ENCODE peak calls at places on chromosomes 5 and 9, in seven cellular contexts. K is stimulated activated CD4-positive, alpha-beta T cell treated with anti-CD3 and anti-CD28 coated beads, Interleukin-4, amount 100 ng/mL, for 4 hours; U is T follicular helper cell; O is mesenteric fat pad; I is NAMALWA; E is anterior cingulate cortex; F is activated naive CD4-positive, alpha-beta T cell treated with anti-CD3 and anti-CD28 coated beads for 36 hours. V is an unnamed sample.

GRCh38 chr5:53942724-53943123 is 367.6 kb downstream of the ARL15 start:
- DNase-seq in K (no peak), U (no peak), O (no peak), I (no peak), E (no peak), F (no peak), V (no peak)

GRCh38 chr5:13359326-13359725 is 585.2 kb downstream of the DNAH5 start:
- DNase-seq in K (no peak), U (no peak), O (no peak), I (no peak), E (no peak), F (no peak), V (no peak)

GRCh38 chr9:97525451-97525850 is 24.0 kb downstream of the TMOD1 start:
- DNase-seq in K (no peak), U (no peak), O (no peak), I (no peak), E (no peak), F (no peak), V (peak)

GRCh38 chr5:61414806-61415205 is 82.7 kb downstream of the ZSWIM6 start:
- DNase-seq in K (no peak), U (no peak), O (no peak), I (no peak), E (no peak), F (no peak), V (no peak)

GRCh38 chr5:133611357-133612020 is 852 bp downstream of the FSTL4 start:
- DNase-seq in K (no peak), U (no peak), O (no peak), I (no peak), E (no peak), F (no peak), V (no peak)

GRCh38 chr5:102341918-102342317 is 45.8 kb upstream of the SLCO4C1 start:
- DNase-seq in K (no peak), U (no peak), O (no peak), I (no peak), E (no peak), F (no peak), V (no peak)

GRCh38 chr9:17148324-17148723 is 13.5 kb downstream of the CNTLN start:
- DNase-seq in K (no peak), U (no peak), O (no peak), I (no peak), E (no peak), F (no peak), V (no peak)

GRCh38 chr5:161269125-161269524 is 277.4 kb downstream of the GABRB2 start:
- DNase-seq in K (no peak), U (no peak), O (no peak), I (no peak), E (no peak), F (no peak), V (no peak)

GRCh38 chr5:41747291-41747690 is 122.9 kb downstream of the OXCT1 start:
- DNase-seq in K (no peak), U (no peak), O (no peak), I (no peak), E (no peak), F (no peak), V (no peak)

V was measured in MM.1S.